ENCODE peak calls at places on chromosomes 3 and 15, in six cellular contexts. Z is stimulated activated CD4-positive, alpha-beta T cell treated with anti-CD3 and anti-CD28 coated beads, Interleukin-15, amount 100 ng/mL, for 1 hour; S is effector memory CD8-positive, alpha-beta T cell; W is naive thymus-derived CD4-positive, alpha-beta T cell; C is GM23338; G is pulmonary artery endothelial cell. Q is an unnamed sample.

GRCh38 chr15:101531170-101531569 is 41.7 kb upstream of the PCSK6 start:
- DNase-seq in Z (no peak), C (no peak), W (no peak), G (no peak), S (no peak), Q (no peak)

GRCh38 chr3:49327485-49327884 is 12.4 kb downstream of the USP4 start:
- DNase-seq in W (no peak), G (no peak), C (peak), S (no peak), Z (no peak), Q (no peak)

GRCh38 chr3:146218880-146219866 is 31.7 kb downstream of the PLSCR4 start:
- DNase-seq in Z (no peak), G (no peak), S (peak), W (peak), C (peak), Q (peak)

GRCh38 chr3:184632551-184632950 is 71.0 kb downstream of the EPHB3 start:
- DNase-seq in C (no peak), S (no peak), W (no peak), G (no peak), Z (no peak), Q (no peak)

GRCh38 chr3:152417181-152417580 is 148.5 kb downstream of the MBNL1 start:
- DNase-seq in C (no peak), W (no peak), G (no peak), S (no peak), Z (no peak), Q (no peak)

GRCh38 chr3:118641608-118642007 is 393.0 kb downstream of the IGSF11 start:
- DNase-seq in Z (no peak), S (no peak), C (peak), W (no peak), G (no peak), Q (no peak)

GRCh38 chr15:75731248-75732100 is 18.8 kb upstream of the CSPG4 start:
- DNase-seq in Z (no peak), C (peak), W (no peak), S (no peak), G (no peak), Q (no peak)

GRCh38 chr15:42091753-42092665 is 2.4 kb downstream of the PLA2G4D start:
- DNase-seq in Z (no peak), W (no peak), S (no peak), C (peak), G (no peak), Q (no peak)

GRCh38 chr3:128487813-128488635 is 5.0 kb downstream of the GATA2 start:
- DNase-seq in Z (no peak), S (no peak), W (no peak), C (peak), G (peak), Q (no peak)

GRCh38 chr15:96412919-96413231 is 82.4 kb downstream of the NR2F2 start:
- DNase-seq in G (no peak), Z (no peak), C (no peak), W (no peak), S (no peak), Q (no peak)

Q was measured in naive B cell.